ENCODE peak calls at places on chromosomes 1 and 21, in five cellular contexts. One of them, this sample, is unnamed.

GRCh38 chr1:6389971-6390370 is 3.6 kb downstream of the ACOT7 start:
- DNase-seq in vagina: no peak
- DNase-seq in AG08396: no peak
- DNase-seq in skeletal muscle cell: no peak
- DNase-seq in AG04449: no peak
- DNase-seq in this sample: no peak

GRCh38 chr21:30710499-30710898 is 8.1 kb downstream of the KRTAP21-3 start:
- DNase-seq in vagina: no peak
- DNase-seq in AG08396: no peak
- DNase-seq in skeletal muscle cell: no peak
- DNase-seq in AG04449: no peak
- DNase-seq in this sample: no peak

GRCh38 chr21:35244514-35244913 is 195.4 kb upstream of the RUNX1 start:
- DNase-seq in vagina: no peak
- DNase-seq in AG08396: no peak
- DNase-seq in skeletal muscle cell: no peak
- DNase-seq in AG04449: no peak
- DNase-seq in this sample: no peak

GRCh38 chr1:81915937-81916336 is 115.2 kb downstream of the ADGRL2 start:
- DNase-seq in vagina: no peak
- DNase-seq in AG08396: no peak
- DNase-seq in skeletal muscle cell: no peak
- DNase-seq in AG04449: no peak
- DNase-seq in this sample: no peak

GRCh38 chr1:173507205-173507846 is 30.2 kb downstream of the PRDX6 start:
- DNase-seq in vagina: no peak
- DNase-seq in AG08396: peak
- DNase-seq in skeletal muscle cell: peak
- DNase-seq in AG04449: peak
- DNase-seq in this sample: peak

GRCh38 chr1:8408151-8408839 is 90.4 kb downstream of the SLC45A1 start:
- DNase-seq in vagina: peak
- DNase-seq in AG08396: peak
- DNase-seq in skeletal muscle cell: peak
- DNase-seq in AG04449: no peak
- DNase-seq in this sample: no peak

GRCh38 chr1:198678301-198678836 is 39.5 kb downstream of the PTPRC start:
- DNase-seq in vagina: no peak
- DNase-seq in AG08396: no peak
- DNase-seq in skeletal muscle cell: no peak
- DNase-seq in AG04449: no peak
- DNase-seq in this sample: no peak

GRCh38 chr1:24112381-24113169 is 640 bp upstream of the MYOM3 start:
- DNase-seq in vagina: no peak
- DNase-seq in AG08396: peak
- DNase-seq in skeletal muscle cell: peak
- DNase-seq in AG04449: no peak
- DNase-seq in this sample: peak

GRCh38 chr1:62530516-62531154 is 66.7 kb upstream of the ANGPTL3 start:
- DNase-seq in vagina: no peak
- DNase-seq in AG08396: peak
- DNase-seq in skeletal muscle cell: no peak
- DNase-seq in AG04449: peak
- DNase-seq in this sample: peak

GRCh38 chr21:17542371-17542992 is 29.6 kb downstream of the CXADR start:
- DNase-seq in vagina: no peak
- DNase-seq in AG08396: no peak
- DNase-seq in skeletal muscle cell: no peak
- DNase-seq in AG04449: no peak
- DNase-seq in this sample: no peak

GRCh38 chr1:31122101-31122735 is 56.7 kb upstream of the PUM1 start:
- DNase-seq in vagina: no peak
- DNase-seq in AG08396: no peak
- DNase-seq in skeletal muscle cell: no peak
- DNase-seq in AG04449: no peak
- DNase-seq in this sample: peak

GRCh38 chr1:156118175-156118868 is 3.8 kb downstream of the LMNA start:
- DNase-seq in vagina: no peak
- DNase-seq in AG08396: no peak
- DNase-seq in skeletal muscle cell: no peak
- DNase-seq in AG04449: no peak
- DNase-seq in this sample: no peak

GRCh38 chr1:5991784-5992033 is 516 bp downstream of the NPHP4 start:
- DNase-seq in vagina: no peak
- DNase-seq in AG08396: peak
- DNase-seq in skeletal muscle cell: no peak
- DNase-seq in AG04449: no peak
- DNase-seq in this sample: no peak

GRCh38 chr21:46491553-46491952 is 32.9 kb downstream of the DIP2A start:
- DNase-seq in vagina: no peak
- DNase-seq in AG08396: no peak
- DNase-seq in skeletal muscle cell: no peak
- DNase-seq in AG04449: no peak
- DNase-seq in this sample: no peak

GRCh38 chr1:159973350-159973940 is 19.4 kb upstream of the SLAMF9 start:
- DNase-seq in vagina: peak
- DNase-seq in AG08396: no peak
- DNase-seq in skeletal muscle cell: no peak
- DNase-seq in AG04449: no peak
- DNase-seq in this sample: no peak

GRCh38 chr1:147527941-147528936 is 13.1 kb upstream of the BCL9 start:
- DNase-seq in vagina: no peak
- DNase-seq in AG08396: no peak
- DNase-seq in skeletal muscle cell: no peak
- DNase-seq in AG04449: no peak
- DNase-seq in this sample: no peak

GRCh38 chr1:235130766-235131270 is 2.2 kb upstream of the TOMM20 start:
- DNase-seq in vagina: peak
- DNase-seq in AG08396: no peak
- DNase-seq in skeletal muscle cell: no peak
- DNase-seq in AG04449: no peak
- DNase-seq in this sample: no peak

GRCh38 chr1:21814241-21814918 is 2.3 kb downstream of the LDLRAD2 start:
- DNase-seq in vagina: no peak
- DNase-seq in AG08396: peak
- DNase-seq in skeletal muscle cell: no peak
- DNase-seq in AG04449: no peak
- DNase-seq in this sample: peak

GRCh38 chr1:81547912-81548303 is 252.8 kb upstream of the ADGRL2 start:
- DNase-seq in vagina: no peak
- DNase-seq in AG08396: no peak
- DNase-seq in skeletal muscle cell: no peak
- DNase-seq in AG04449: no peak
- DNase-seq in this sample: no peak

GRCh38 chr21:44418108-44418875 is 37.0 kb upstream of the LRRC3 start:
- DNase-seq in vagina: no peak
- DNase-seq in AG08396: no peak
- DNase-seq in skeletal muscle cell: no peak
- DNase-seq in AG04449: no peak
- DNase-seq in this sample: no peak

GRCh38 chr1:16980473-16981268 is at the start of gene MFAP2:
- DNase-seq in vagina: no peak
- DNase-seq in AG08396: peak
- DNase-seq in skeletal muscle cell: no peak
- DNase-seq in AG04449: no peak
- DNase-seq in this sample: no peak

GRCh38 chr1:167301355-167301754 is 80.7 kb downstream of the POU2F1 start:
- DNase-seq in vagina: no peak
- DNase-seq in AG08396: no peak
- DNase-seq in skeletal muscle cell: no peak
- DNase-seq in AG04449: no peak
- DNase-seq in this sample: no peak

GRCh38 chr21:18204931-18205330 is 39.7 kb upstream of the CHODL start:
- DNase-seq in vagina: no peak
- DNase-seq in AG08396: no peak
- DNase-seq in skeletal muscle cell: no peak
- DNase-seq in AG04449: no peak
- DNase-seq in this sample: no peak

GRCh38 chr1:30575066-30575465 is 148.3 kb downstream of the MATN1 start:
- DNase-seq in vagina: no peak
- DNase-seq in AG08396: no peak
- DNase-seq in skeletal muscle cell: no peak
- DNase-seq in AG04449: no peak
- DNase-seq in this sample: no peak

GRCh38 chr1:154145986-154146385 is 8.9 kb downstream of the NUP210L start:
- DNase-seq in vagina: no peak
- DNase-seq in AG08396: no peak
- DNase-seq in skeletal muscle cell: no peak
- DNase-seq in AG04449: no peak
- DNase-seq in this sample: no peak

GRCh38 chr1:30375156-30375555 is 348.2 kb downstream of the MATN1 start:
- DNase-seq in vagina: peak
- DNase-seq in AG08396: no peak
- DNase-seq in skeletal muscle cell: no peak
- DNase-seq in AG04449: no peak
- DNase-seq in this sample: no peak

GRCh38 chr1:185368313-185368712 is 51.3 kb upstream of the IVNS1ABP start:
- DNase-seq in vagina: no peak
- DNase-seq in AG08396: no peak
- DNase-seq in skeletal muscle cell: no peak
- DNase-seq in AG04449: no peak
- DNase-seq in this sample: no peak

GRCh38 chr1:230706020-230706699 is 7.8 kb downstream of the AGT start:
- DNase-seq in vagina: no peak
- DNase-seq in AG08396: no peak
- DNase-seq in skeletal muscle cell: no peak
- DNase-seq in AG04449: no peak
- DNase-seq in this sample: no peak

GRCh38 chr1:228405200-228405978 is 1.2 kb downstream of the TRIM11 start:
- DNase-seq in vagina: no peak
- DNase-seq in AG08396: no peak
- DNase-seq in skeletal muscle cell: no peak
- DNase-seq in AG04449: no peak
- DNase-seq in this sample: no peak

GRCh38 chr1:93907718-93908117 is 1.5 kb downstream of the GCLM start:
- DNase-seq in vagina: no peak
- DNase-seq in AG08396: peak
- DNase-seq in skeletal muscle cell: peak
- DNase-seq in AG04449: no peak
- DNase-seq in this sample: peak

GRCh38 chr1:223642155-223642689 is 23.3 kb downstream of the CAPN8 start:
- DNase-seq in vagina: no peak
- DNase-seq in AG08396: no peak
- DNase-seq in skeletal muscle cell: no peak
- DNase-seq in AG04449: no peak
- DNase-seq in this sample: no peak

GRCh38 chr1:29835486-29836273 is 599.4 kb downstream of the PTPRU start:
- DNase-seq in vagina: peak
- DNase-seq in AG08396: no peak
- DNase-seq in skeletal muscle cell: no peak
- DNase-seq in AG04449: no peak
- DNase-seq in this sample: no peak

GRCh38 chr1:113647121-113647520 is 112.2 kb downstream of the PHTF1 start:
- DNase-seq in vagina: no peak
- DNase-seq in AG08396: no peak
- DNase-seq in skeletal muscle cell: no peak
- DNase-seq in AG04449: peak
- DNase-seq in this sample: no peak

GRCh38 chr1:167342846-167343245 is 122.2 kb downstream of the POU2F1 start:
- DNase-seq in vagina: no peak
- DNase-seq in AG08396: no peak
- DNase-seq in skeletal muscle cell: no peak
- DNase-seq in AG04449: no peak
- DNase-seq in this sample: no peak

GRCh38 chr1:9426291-9426711 is 113.0 kb upstream of the SLC25A33 start:
- DNase-seq in vagina: no peak
- DNase-seq in AG08396: no peak
- DNase-seq in skeletal muscle cell: no peak
- DNase-seq in AG04449: no peak
- DNase-seq in this sample: no peak

GRCh38 chr1:31577515-31578191 is 1.3 kb downstream of the TINAGL1 start:
- DNase-seq in vagina: no peak
- DNase-seq in AG08396: no peak
- DNase-seq in skeletal muscle cell: no peak
- DNase-seq in AG04449: no peak
- DNase-seq in this sample: no peak

This sample was measured in retina.